ENCODE peak calls at places on chromosomes 7 and 10, in four cellular contexts. N is brain microvascular endothelial cell, B is HT1080, W is fibroblast of pulmonary artery. C is an unnamed sample.

GRCh38 chr7:43808410-43808809 is 49.9 kb downstream of the BLVRA start:
- DNase-seq in W (no peak), B (no peak), N (no peak), C (no peak)

GRCh38 chr10:25522946-25523608 is 348.3 kb downstream of the GPR158 start:
- DNase-seq in B (peak; percentile 56), N (no peak), W (peak; percentile 68), C (peak; percentile 22)

GRCh38 chr7:122092964-122093797 is 50.9 kb downstream of the AASS start:
- DNase-seq in W (peak; percentile 90), N (peak; percentile 83), B (peak; percentile 68), C (peak; percentile 47)

GRCh38 chr10:113222207-113222606 is 272.2 kb downstream of the TCF7L2 start:
- DNase-seq in B (no peak), N (no peak), W (no peak), C (no peak)

GRCh38 chr10:76126607-76127190 is 695.3 kb downstream of the LRMDA start:
- DNase-seq in B (no peak), W (peak; percentile 26), N (no peak), C (no peak)

GRCh38 chr7:146249272-146249671 is 132.7 kb downstream of the CNTNAP2 start:
- DNase-seq in N (no peak), W (no peak), B (peak; percentile 30), C (no peak)

GRCh38 chr10:121437596-121437995 is 160.6 kb downstream of the FGFR2 start:
- DNase-seq in N (no peak), B (no peak), W (no peak), C (no peak)

GRCh38 chr7:133051066-133051465 is 30.8 kb downstream of the CHCHD3 start:
- DNase-seq in B (no peak), W (peak; percentile 41), N (peak; percentile 46), C (peak; percentile 22)

GRCh38 chr7:30162622-30163124 is 27.9 kb downstream of the MTURN start:
- DNase-seq in N (peak; percentile 73), B (peak; percentile 83), W (peak; percentile 65), C (peak; percentile 40)

GRCh38 chr7:52726986-52727385 is 308.4 kb upstream of the POM121L12 start:
- DNase-seq in N (no peak), B (no peak), W (no peak), C (no peak)

GRCh38 chr10:11294831-11295230 is 277.2 kb downstream of the CELF2 start:
- DNase-seq in W (peak; percentile 13), N (no peak), B (no peak), C (no peak)

GRCh38 chr10:43250925-43251663 is 15.8 kb downstream of the RASGEF1A start:
- DNase-seq in B (no peak), N (no peak), W (no peak), C (no peak)

GRCh38 chr10:132697568-132698200 is 88.3 kb downstream of the NKX6-2 start:
- DNase-seq in W (no peak), N (no peak), B (no peak), C (no peak)

GRCh38 chr7:22607180-22607579 is 107.2 kb upstream of the STEAP1B start:
- DNase-seq in B (no peak), N (peak; percentile 45), W (no peak), C (no peak)

GRCh38 chr10:84665883-84666463 is 337.6 kb downstream of the CCSER2 start:
- DNase-seq in B (peak; percentile 33), W (no peak), N (no peak), C (no peak)

GRCh38 chr10:60846173-60846572 is 67.9 kb downstream of the CDK1 start:
- DNase-seq in B (peak; percentile 70), W (peak; percentile 79), N (peak; percentile 36), C (peak; percentile 24)

GRCh38 chr7:12296051-12296570 is 85.0 kb downstream of the TMEM106B start:
- DNase-seq in N (no peak), B (no peak), W (no peak), C (no peak)